ENCODE peak calls at places on chromosome X, in four cellular contexts. F is right lobe of liver; K is stimulated activated naive CD8-positive, alpha-beta T cell treated with anti-CD3 and anti-CD28 coated beads, Interleukin-15, Interleukin-2, amounts not matched to agents 100 U/mL and 50 U/mL, for 24 hours; S is AG10803. N is an unnamed sample.

GRCh38 chrX:120732461-120732860 is 102.6 kb upstream of the C1GALT1C1 start:
- DNase-seq in F (no peak), K (no peak), S (no peak), N (no peak)

GRCh38 chrX:102712216-102712966 is at the start of gene GPRASP2:
- DNase-seq in S (peak; percentile 15), F (peak; percentile 62), K (peak; percentile 14), N (peak; percentile 71)

GRCh38 chrX:13346646-13347045 is 26.8 kb upstream of the ATXN3L start:
- DNase-seq in K (no peak), F (no peak), S (no peak), N (no peak)

GRCh38 chrX:75522565-75523411 is at the start of gene ZDHHC15:
- DNase-seq in S (peak; percentile 4), F (peak; percentile 33), K (peak; percentile 39), N (peak; percentile 69)

GRCh38 chrX:140712413-140713173 is 3.0 kb downstream of the LINC00632 start:
- DNase-seq in K (peak; percentile 16), S (peak; percentile 34), F (peak; percentile 33), N (peak; percentile 70)

GRCh38 chrX:94655180-94655579 is 981.2 kb downstream of the FAM133A start:
- DNase-seq in K (no peak), F (no peak), S (no peak), N (no peak)

GRCh38 chrX:10685923-10686595 is 65.7 kb upstream of the MID1 start:
- DNase-seq in S (peak; percentile 25), K (no peak), F (no peak), N (no peak)

GRCh38 chrX:71454222-71454621 is 78.7 kb upstream of the OGT start:
- DNase-seq in S (no peak), K (no peak), F (no peak), N (no peak)

GRCh38 chrX:65463550-65463949 is 71.0 kb downstream of the LAS1L start:
- DNase-seq in S (peak; percentile 25), K (no peak), F (no peak), N (no peak)

GRCh38 chrX:150487369-150488094 is 80.9 kb upstream of the MTM1 start:
- DNase-seq in K (no peak), S (no peak), F (no peak), N (no peak)

GRCh38 chrX:8364369-8365141 is 100.1 kb upstream of the VCX3B start:
- DNase-seq in S (no peak), F (no peak), K (peak; percentile 3), N (no peak)

GRCh38 chrX:29627833-29628232 is 587.5 kb upstream of the MAGEB2 start:
- DNase-seq in K (no peak), S (no peak), F (no peak), N (no peak)

GRCh38 chrX:82813671-82814078 is 694.4 kb upstream of the POU3F4 start:
- DNase-seq in S (peak; percentile 21), K (no peak), F (no peak), N (no peak)

GRCh38 chrX:15451913-15452312 is 41.2 kb downstream of the PIR start:
- DNase-seq in F (no peak), S (peak; percentile 43), K (no peak), N (no peak)

GRCh38 chrX:134484039-134484438 is 24.1 kb downstream of the HPRT1 start:
- DNase-seq in F (no peak), K (no peak), S (peak; percentile 58), N (no peak)

GRCh38 chrX:29581223-29581622 is 634.1 kb upstream of the MAGEB2 start:
- DNase-seq in K (no peak), F (no peak), S (no peak), N (no peak)

GRCh38 chrX:130086414-130087207 is 23.7 kb downstream of the ELF4 start:
- DNase-seq in K (peak; percentile 72), F (no peak), S (no peak), N (no peak)

GRCh38 chrX:122238801-122239200 is 945.3 kb upstream of the GRIA3 start:
- DNase-seq in F (no peak), S (peak; percentile 24), K (no peak), N (no peak)

GRCh38 chrX:152899111-152899873 is 1.4 kb downstream of the ZNF185 start:
- DNase-seq in F (no peak), S (no peak), K (no peak), N (no peak)

GRCh38 chrX:98380106-98380505 is 1496.4 kb downstream of the RPA4 start:
- DNase-seq in F (no peak), S (no peak), K (no peak), N (no peak)

GRCh38 chrX:134459683-134460004 is 321 bp upstream of the HPRT1 start:
- DNase-seq in F (no peak), K (no peak), S (no peak), N (no peak)

GRCh38 chrX:150763810-150764209 is 70.6 kb downstream of the MTMR1 start:
- DNase-seq in S (no peak), K (no peak), F (no peak), N (no peak)

GRCh38 chrX:16867947-16868346 is 2.2 kb downstream of the RBBP7 start:
- DNase-seq in S (no peak), F (no peak), K (no peak), N (no peak)

GRCh38 chrX:108131471-108131870 is 39.9 kb downstream of the ATG4A start:
- DNase-seq in F (no peak), S (no peak), K (no peak), N (no peak)

GRCh38 chrX:54452920-54453319 is 12.7 kb downstream of the TSR2 start:
- DNase-seq in F (no peak), K (no peak), S (peak; percentile 9), N (no peak)

GRCh38 chrX:150680974-150681373 is 12.2 kb upstream of the MTMR1 start:
- DNase-seq in S (no peak), F (no peak), K (no peak), N (no peak)

GRCh38 chrX:40158036-40158706 is 60.4 kb upstream of the BCOR start:
- DNase-seq in F (peak; percentile 42), S (no peak), K (peak; percentile 46), N (no peak)

GRCh38 chrX:154096140-154097002 is 1.1 kb downstream of the MECP2 start:
- DNase-seq in K (peak; percentile 27), F (peak; percentile 25), S (peak; percentile 51), N (no peak)

GRCh38 chrX:150429577-150429976 is 66.5 kb downstream of the MAMLD1 start:
- DNase-seq in S (peak; percentile 84), F (no peak), K (no peak), N (no peak)

GRCh38 chrX:42420431-42420830 is 357.5 kb downstream of the PPP1R2C start:
- DNase-seq in K (no peak), S (no peak), F (no peak), N (no peak)

GRCh38 chrX:123873956-123874355 is 14.1 kb downstream of the XIAP start:
- DNase-seq in S (no peak), K (no peak), F (no peak), N (no peak)

GRCh38 chrX:71911023-71911730 is 532 bp downstream of the NHSL2 start:
- DNase-seq in K (peak; percentile 38), S (no peak), F (peak; percentile 43), N (peak; percentile 75)

GRCh38 chrX:88170528-88170927 is 576.5 kb upstream of the CPXCR1 start:
- DNase-seq in F (no peak), K (no peak), S (no peak), N (no peak)

GRCh38 chrX:5051831-5052491 is 1176.7 kb downstream of the NLGN4X start:
- DNase-seq in K (no peak), F (peak; percentile 20), S (peak; percentile 52), N (peak; percentile 57)

GRCh38 chrX:69815063-69815462 is 199.2 kb downstream of the EDA start:
- DNase-seq in S (no peak), K (no peak), F (no peak), N (no peak)

GRCh38 chrX:24694825-24695224 is 1.1 kb downstream of the POLA1 start:
- DNase-seq in K (no peak), S (no peak), F (no peak), N (no peak)

GRCh38 chrX:83966347-83966746 is 105.4 kb downstream of the CYLC1 start:
- DNase-seq in F (no peak), K (no peak), S (no peak), N (no peak)

N was measured in sciatic nerve.